ENCODE peak calls at places on chromosomes 13 and 19, in seven cellular contexts. D is dorsolateral prefrontal cortex, I is astrocyte of the spinal cord, H is heart left ventricle, Y is testis, L is cardiac muscle cell, N is fibroblast of the aortic adventitia. Z is an unnamed sample.

GRCh38 chr19:15213715-15214381 is 13.1 kb upstream of the NOTCH3 start:
- DNase-seq in D (no peak), I (no peak), H (peak; percentile 88), Y (no peak), L (no peak), N (peak; percentile 50), Z (peak; percentile 97)

GRCh38 chr19:29596080-29596479 is 10.0 kb upstream of the POP4 start:
- DNase-seq in D (no peak), I (no peak), H (no peak), Y (no peak), L (no peak), N (no peak), Z (no peak)

GRCh38 chr19:40273469-40274360 is 11.4 kb downstream of the AKT2 start:
- DNase-seq in D (no peak), I (no peak), H (no peak), Y (no peak), L (no peak), N (no peak), Z (no peak)

GRCh38 chr13:101691326-101691725 is 238.9 kb downstream of the ITGBL1 start:
- DNase-seq in D (no peak), I (no peak), H (no peak), Y (no peak), L (no peak), N (no peak), Z (no peak)

GRCh38 chr19:29699861-29700260 is 15.2 kb downstream of the C19orf12 start:
- DNase-seq in D (peak; percentile 30), I (no peak), H (no peak), Y (no peak), L (no peak), N (no peak), Z (no peak)

GRCh38 chr19:16363133-16363851 is 38.7 kb downstream of the KLF2 start:
- DNase-seq in D (no peak), I (no peak), H (no peak), Y (no peak), L (no peak), N (no peak), Z (no peak)

GRCh38 chr19:1226522-1227312 is 11.1 kb downstream of the CBARP start:
- DNase-seq in D (no peak), I (no peak), H (no peak), Y (no peak), L (no peak), N (no peak), Z (no peak)

GRCh38 chr13:46010148-46010547 is 42.4 kb downstream of the ZC3H13 start:
- DNase-seq in D (no peak), I (peak; percentile 4), H (no peak), Y (peak; percentile 30), L (no peak), N (peak; percentile 2), Z (no peak)

GRCh38 chr19:7902796-7903243 is 857 bp upstream of the MAP2K7 start:
- DNase-seq in D (no peak), I (no peak), H (no peak), Y (no peak), L (no peak), N (no peak), Z (no peak)

GRCh38 chr13:36965767-36966166 is 33.4 kb downstream of the ALG5 start:
- DNase-seq in D (no peak), I (peak; percentile 80), H (no peak), Y (no peak), L (no peak), N (peak; percentile 68), Z (no peak)

GRCh38 chr19:23758187-23759074 is at the start of gene ZNF681:
- DNase-seq in D (peak; percentile 91), I (peak; percentile 91), H (peak; percentile 89), Y (peak; percentile 97), L (peak; percentile 92), N (peak; percentile 62), Z (peak; percentile 91)

GRCh38 chr13:40318366-40318765 is 348.1 kb downstream of the FOXO1 start:
- DNase-seq in D (no peak), I (no peak), H (peak; percentile 63), Y (peak; percentile 68), L (peak; percentile 55), N (no peak), Z (no peak)

GRCh38 chr19:498591-498950 is 2.3 kb downstream of the MADCAM1 start:
- DNase-seq in D (no peak), I (no peak), H (no peak), Y (no peak), L (no peak), N (no peak), Z (no peak)

GRCh38 chr19:56837892-56838679 is 2.4 kb downstream of the PEG3 start:
- DNase-seq in D (peak; percentile 84), I (peak; percentile 4), H (peak; percentile 70), Y (peak; percentile 77), L (no peak), N (no peak), Z (peak; percentile 87)

GRCh38 chr19:39908803-39909202 is 25.6 kb downstream of the FCGBP start:
- DNase-seq in D (no peak), I (no peak), H (no peak), Y (no peak), L (no peak), N (no peak), Z (no peak)

DNA sequence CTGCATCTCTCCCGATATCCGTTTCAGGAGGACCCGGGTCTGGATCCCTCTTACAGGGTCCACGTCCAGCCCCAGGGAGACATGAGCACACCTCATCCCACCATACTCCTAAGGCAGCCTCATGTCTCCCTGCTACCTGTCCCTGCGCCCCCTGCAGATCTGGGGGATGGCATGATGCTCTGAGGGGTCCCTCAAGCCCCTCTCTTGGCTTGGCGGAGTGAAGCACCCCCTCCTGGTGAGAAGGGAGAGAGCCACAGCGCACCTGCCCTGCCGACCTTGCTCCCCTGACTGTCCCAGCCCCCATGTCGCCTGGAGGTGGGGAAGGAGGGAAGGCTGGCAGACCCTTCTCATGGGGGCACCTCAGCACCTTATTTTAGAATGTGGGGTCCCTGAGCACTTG is 21.5 kb upstream of the ARHGEF7 start:
- DNase-seq in D (no peak), I (no peak), H (no peak), Y (no peak), L (no peak), N (no peak), Z (no peak)
- TF ChIP-seq CTCF in D (no peak), I (no peak), H (no peak), Y (no peak), L (no peak), N (no peak), Z (no peak)

GRCh38 chr13:104586010-104586746 is 1520.0 kb upstream of the SLC10A2 start:
- DNase-seq in D (no peak), I (peak; percentile 85), H (no peak), Y (no peak), L (no peak), N (peak; percentile 25), Z (no peak)
- H3K4me3 ChIP-seq in D (no peak overlapping the region), I (no peak overlapping the region), H (no peak overlapping the region), Y (no peak overlapping the region), L (no peak overlapping the region), N (no peak overlapping the region), Z (no peak overlapping the region)

DNA sequence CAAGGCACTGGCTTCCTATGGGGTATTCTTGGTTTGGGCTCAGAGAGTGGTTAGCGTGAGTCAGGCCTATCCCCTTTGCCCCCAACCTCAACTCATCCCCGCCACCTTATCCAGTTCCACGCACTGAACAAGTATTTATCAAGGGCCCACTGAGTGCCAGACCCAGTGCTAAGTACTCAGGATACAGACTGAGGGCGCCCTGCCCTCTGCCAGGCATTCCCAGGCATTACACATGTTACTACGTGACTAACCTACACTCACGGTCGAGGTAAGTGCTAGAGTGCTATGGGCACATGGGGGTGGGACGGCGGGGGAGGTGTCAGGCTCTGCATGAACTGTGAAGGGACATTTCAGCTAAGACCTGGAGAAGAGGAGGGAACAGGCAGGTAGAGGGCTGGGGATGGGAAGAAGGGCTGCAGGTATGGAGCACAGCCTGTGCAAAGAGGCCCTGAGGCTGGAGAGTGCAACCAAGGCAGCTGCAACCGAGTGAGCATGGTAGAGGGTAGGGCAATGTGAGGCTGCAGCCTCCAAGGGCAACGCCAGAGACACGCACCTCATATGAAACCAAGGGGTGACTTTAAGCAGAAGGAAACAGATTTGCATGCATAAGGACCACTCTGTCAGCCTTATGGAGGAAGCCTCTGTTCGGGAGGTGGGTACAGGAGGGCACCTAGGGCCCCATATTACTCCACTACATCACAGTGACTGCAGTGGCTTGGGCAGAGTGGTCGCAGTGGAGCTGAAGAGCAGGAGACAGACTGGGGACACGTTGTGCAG is 22.5 kb downstream of the DHRS12 start:
- DNase-seq in D (no peak), I (peak; percentile 44), H (no peak), Y (peak; percentile 57), L (peak; percentile 58), N (no peak), Z (no peak)
- TF ChIP-seq CTCF in D (no peak), I (peak; percentile 50), H (no peak), Y (peak; percentile 32), L (peak; percentile 41), N (no peak), Z (no peak)

DNA sequence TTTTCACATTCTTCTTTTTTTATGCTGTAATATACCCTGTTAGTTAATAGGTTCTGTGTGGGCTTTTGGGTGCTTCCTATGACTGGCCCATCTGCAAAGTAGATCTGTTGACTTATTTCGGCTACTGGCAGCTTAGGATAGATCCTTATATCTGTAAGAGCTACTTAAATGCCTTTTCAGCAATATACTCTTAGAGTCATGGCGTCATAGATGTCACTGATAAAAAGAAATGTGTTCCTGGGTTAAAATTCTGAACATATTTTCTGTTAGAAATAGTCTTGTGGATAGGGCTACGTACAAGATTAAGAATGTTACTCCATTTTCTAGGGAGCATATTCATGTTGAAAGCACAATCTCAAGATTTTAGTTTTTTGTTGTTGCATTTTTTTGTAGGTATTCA is 4.7 kb downstream of the AKAP11 start:
- DNase-seq in D (no peak), I (no peak), H (no peak), Y (no peak), L (no peak), N (no peak), Z (no peak)
- H3K4me3 ChIP-seq in D (no peak overlapping the region), I (no peak overlapping the region), H (no peak overlapping the region), Y (no peak overlapping the region), L (no peak overlapping the region), N (no peak overlapping the region), Z (no peak overlapping the region)

GRCh38 chr13:44116562-44117315 is 237.0 kb downstream of the LACC1 start:
- DNase-seq in D (no peak), I (no peak), H (peak; percentile 28), Y (no peak), L (peak; percentile 28), N (peak; percentile 28), Z (no peak)
- TF ChIP-seq CTCF in D (no peak), I (no peak), H (no peak), Y (no peak), L (peak; percentile 28), N (peak; percentile 42), Z (peak; percentile 12)

GRCh38 chr13:32262619-32263018 is 52.5 kb downstream of the ZAR1L start:
- DNase-seq in D (no peak), I (no peak), H (no peak), Y (no peak), L (no peak), N (no peak), Z (no peak)
- H3K4me3 ChIP-seq in D (no peak overlapping the region), I (no peak overlapping the region), H (no peak overlapping the region), Y (no peak overlapping the region), L (no peak overlapping the region), N (no peak overlapping the region), Z (no peak overlapping the region)

DNA sequence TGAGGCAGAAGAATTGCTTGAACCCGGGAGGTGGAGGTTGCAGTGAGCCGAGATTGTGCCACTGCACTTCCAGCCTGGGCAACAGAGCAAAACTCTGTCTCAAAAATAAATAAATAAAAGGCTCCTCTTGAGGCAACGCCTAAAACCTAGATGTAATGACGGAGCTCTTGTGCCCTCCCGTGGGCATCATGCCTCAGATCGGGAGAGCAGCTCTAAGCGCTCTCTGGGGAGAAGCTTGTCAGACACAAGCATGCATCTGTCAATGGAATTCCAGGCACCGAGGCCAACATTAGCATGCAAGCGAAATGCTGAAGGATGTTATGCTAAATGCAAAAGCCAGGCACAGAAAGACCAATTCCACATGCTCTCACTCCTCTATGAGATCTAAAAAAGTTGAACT is 45.6 kb upstream of the MRI1 start:
- DNase-seq in D (peak; percentile 78), I (peak; percentile 66), H (no peak), Y (peak; percentile 56), L (peak; percentile 60), N (peak; percentile 89), Z (no peak)
- TF ChIP-seq CTCF in D (peak; percentile 44), I (peak; percentile 44), H (no peak), Y (no peak), L (no peak), N (peak; percentile 42), Z (no peak)